ENCODE peak calls at places on chromosome 14, in ten cellular contexts. O is heart left ventricle, G is uterus, J is IMR-90, C is adrenal gland, H is endothelial cell of umbilical vein, I is body of pancreas, R is breast epithelium, B is suprapubic skin, A is GM12878. N is an unnamed sample.

GRCh38 chr14:50854521-50854920 is 17.3 kb upstream of the ABHD12B start:
- DNase-seq in R (no peak), C (no peak), H (no peak), J (no peak), A (no peak), G (no peak), B (no peak), I (no peak), O (no peak), N (no peak)

GRCh38 chr14:104885031-104885972 is 20.2 kb downstream of the CEP170B start:
- DNase-seq in O (peak), A (no peak), B (no peak), C (no peak), R (no peak), G (peak), I (peak), H (no peak), J (no peak), N (no peak)

GRCh38 chr14:51547260-51547659 is 104.5 kb upstream of the FRMD6 start:
- DNase-seq in G (peak), J (peak), H (peak), O (peak), I (no peak), B (no peak), C (peak), A (no peak), R (no peak), N (peak)

GRCh38 chr14:105974902-105975301 is 448.5 kb downstream of the TMEM121 start:
- DNase-seq in I (no peak), A (no peak), C (no peak), H (no peak), B (no peak), R (no peak), O (no peak), J (no peak), G (no peak), N (peak)

GRCh38 chr14:34049769-34050168 is 98.9 kb upstream of the EGLN3 start:
- DNase-seq in I (no peak), R (no peak), G (no peak), H (no peak), J (no peak), A (no peak), B (no peak), C (no peak), O (no peak), N (no peak)

GRCh38 chr14:95067526-95067925 is 89.8 kb downstream of the DICER1 start:
- DNase-seq in R (no peak), B (no peak), H (no peak), O (no peak), I (no peak), J (no peak), A (no peak), G (peak), C (no peak), N (no peak)

GRCh38 chr14:58646479-58646878 is 8.7 kb downstream of the DACT1 start:
- DNase-seq in H (no peak), B (no peak), I (no peak), A (no peak), C (no peak), O (no peak), J (no peak), G (no peak), R (no peak), N (no peak)

GRCh38 chr14:100770605-100771120 is 44.0 kb downstream of the DLK1 start:
- DNase-seq in C (no peak), B (no peak), O (peak), H (no peak), A (no peak), I (no peak), G (no peak), J (no peak), R (peak), N (no peak)

GRCh38 chr14:71165121-71165574 is 257.9 kb downstream of the PCNX1 start:
- DNase-seq in A (no peak), C (peak), J (peak), O (no peak), B (no peak), R (no peak), G (no peak), I (peak), H (no peak), N (peak)

GRCh38 chr14:23566112-23566781 is 1.3 kb downstream of the AP1G2 start:
- DNase-seq in I (no peak), B (peak), C (no peak), O (no peak), J (no peak), H (no peak), A (no peak), G (no peak), R (no peak), N (no peak)

GRCh38 chr14:29759521-29760340 is 167.9 kb downstream of the PRKD1 start:
- DNase-seq in C (no peak), O (no peak), B (no peak), H (no peak), G (no peak), R (no peak), I (no peak), A (peak), J (no peak), N (no peak)

GRCh38 chr14:103731481-103731880 is 15.9 kb downstream of the ZFYVE21 start:
- DNase-seq in O (no peak), G (no peak), C (no peak), A (no peak), I (no peak), B (peak), J (no peak), R (no peak), H (no peak), N (no peak)

GRCh38 chr14:103728721-103729120 is 13.1 kb downstream of the ZFYVE21 start:
- DNase-seq in J (no peak), O (no peak), B (no peak), C (no peak), A (no peak), G (no peak), R (no peak), I (no peak), H (no peak), N (no peak)

GRCh38 chr14:103729496-103730448 is 14.2 kb downstream of the ZFYVE21 start:
- DNase-seq in A (no peak), J (no peak), R (no peak), O (no peak), C (peak), I (no peak), B (no peak), G (no peak), H (no peak), N (no peak)

GRCh38 chr14:103731916-103732867 is 16.6 kb downstream of the ZFYVE21 start:
- DNase-seq in C (peak), H (no peak), G (no peak), A (no peak), O (no peak), B (peak), I (no peak), R (no peak), J (no peak), N (no peak)

GRCh38 chr14:103730490-103731035 is 15.0 kb downstream of the ZFYVE21 start:
- DNase-seq in R (no peak), G (no peak), J (no peak), B (no peak), O (peak), H (no peak), C (peak), A (no peak), I (peak), N (no peak)
- TF ChIP-seq POLR2A in R (no peak), G (no peak), J (no peak), B (no peak), O (no peak), H (no peak), C (no peak), A (no peak), I (peak), N (no peak)

GRCh38 chr14:73743431-73743931 is 29.3 kb upstream of the PNMA1 start:
- DNase-seq in H (peak), G (no peak), J (no peak), A (no peak), B (peak), C (no peak), O (peak), R (no peak), I (no peak), N (peak)

GRCh38 chr14:73742520-73743238 is 28.5 kb upstream of the PNMA1 start:
- DNase-seq in A (no peak), C (no peak), G (no peak), H (no peak), O (no peak), R (no peak), B (no peak), I (no peak), J (no peak), N (no peak)

GRCh38 chr14:73745571-73746539 is 31.7 kb upstream of the PNMA1 start:
- DNase-seq in G (no peak), C (no peak), A (no peak), I (no peak), J (no peak), B (no peak), O (no peak), H (no peak), R (no peak), N (no peak)

GRCh38 chr14:73744874-73745529 is 30.8 kb upstream of the PNMA1 start:
- DNase-seq in O (no peak), B (peak), A (no peak), C (no peak), R (no peak), I (no peak), G (no peak), J (no peak), H (no peak), N (peak)

DNA sequence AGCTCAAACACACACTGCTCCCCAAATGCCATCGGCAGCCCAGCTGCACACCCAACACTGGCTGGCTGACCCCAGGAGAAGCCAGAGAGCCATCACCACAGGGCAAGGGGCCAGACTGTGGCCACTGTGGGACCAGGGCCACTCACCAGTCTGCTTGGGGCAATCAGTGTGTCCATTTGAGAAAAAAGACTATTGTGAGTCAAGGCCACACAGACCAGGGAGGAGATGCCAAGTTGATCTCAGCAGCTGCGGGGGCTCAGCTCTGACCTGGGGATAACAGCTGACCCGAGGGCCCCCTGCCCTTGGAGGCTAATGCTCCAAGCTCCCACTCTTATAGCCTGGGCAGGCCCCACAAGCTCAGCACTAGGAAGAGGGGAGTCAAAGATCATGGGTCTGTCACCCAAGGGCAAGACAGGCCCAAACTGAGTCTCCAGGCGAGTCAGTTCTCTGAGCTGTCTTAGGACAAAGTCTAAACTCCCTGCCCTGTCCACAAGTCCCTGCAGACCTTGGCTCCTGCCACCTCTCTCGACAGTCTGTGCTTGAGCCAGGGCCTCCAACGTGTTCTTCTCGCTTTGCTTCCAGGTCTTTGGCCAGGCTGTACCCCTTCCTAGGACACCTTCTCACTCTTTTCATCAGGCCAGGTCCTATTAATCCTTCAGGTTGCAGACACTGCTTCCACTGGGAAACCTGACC is 30.1 kb upstream of the PNMA1 start:
- DNase-seq in O (no peak), B (no peak), C (no peak), H (no peak), R (no peak), J (no peak), G (no peak), I (no peak), A (no peak), N (peak)
- H3K27ac ChIP-seq in O (peak), B (peak), C (peak), H (peak), R (peak), J (peak), G (peak), I (peak), A (peak), N (peak)

GRCh38 chr14:35306114-35306513 is 13.9 kb downstream of the PSMA6 start:
- DNase-seq in R (no peak), B (no peak), G (no peak), J (no peak), A (no peak), H (no peak), I (no peak), O (no peak), C (no peak), N (no peak)
- TF ChIP-seq CTCF in R (no peak), B (no peak), G (no peak), J (no peak), A (no peak), H (no peak), I (no peak), O (no peak), C (no peak), N (no peak)

GRCh38 chr14:99603965-99604765 is at the start of gene CCDC85C:
- DNase-seq in I (peak), O (peak), C (peak), H (peak), A (peak), B (peak), J (peak), R (peak), G (peak), N (peak)
- TF ChIP-seq POLR2A in I (peak), O (peak), C (peak), H (peak), A (peak), B (no peak), J (no peak), R (peak), G (no peak), N (peak)

N was measured in transverse colon.